ENCODE peak calls at places on chromosomes 13 and 19, in six cellular contexts. One of them, this sample, is unnamed. For H3K27me3, H3K4me1 and H3K9me3, the result is how much of the 10 kb centered on the place peaks cover.

GRCh38 chr19:13284929-13285928 is 135.0 kb downstream of the IER2 start:
- DNase-seq in CD4-positive, alpha-beta memory T cell: no peak
- DNase-seq in right atrium auricular region: no peak
- DNase-seq in psoas muscle: no peak
- DNase-seq in sigmoid colon: no peak
- DNase-seq in iPS DF 6.9: no peak
- DNase-seq in this sample: no peak

GRCh38 chr13:38637576-38637975 is 49.3 kb upstream of the FREM2 start:
- DNase-seq in psoas muscle: no peak
- DNase-seq in CD4-positive, alpha-beta memory T cell: no peak
- DNase-seq in right atrium auricular region: no peak
- DNase-seq in sigmoid colon: no peak
- DNase-seq in iPS DF 6.9: no peak
- DNase-seq in this sample: no peak

GRCh38 chr19:41785653-41786052 is 10.7 kb upstream of the CEACAM3 start:
- DNase-seq in psoas muscle: no peak
- DNase-seq in sigmoid colon: no peak
- DNase-seq in iPS DF 6.9: peak
- DNase-seq in CD4-positive, alpha-beta memory T cell: peak
- DNase-seq in right atrium auricular region: peak
- DNase-seq in this sample: no peak

GRCh38 chr19:8515317-8515716 is 1.4 kb upstream of the ZNF414 start:
- DNase-seq in psoas muscle: no peak
- DNase-seq in right atrium auricular region: no peak
- DNase-seq in iPS DF 6.9: no peak
- DNase-seq in sigmoid colon: no peak
- DNase-seq in CD4-positive, alpha-beta memory T cell: peak
- DNase-seq in this sample: no peak

GRCh38 chr19:5881543-5882299 is 11.4 kb upstream of the FUT5 start:
- DNase-seq in psoas muscle: peak
- DNase-seq in CD4-positive, alpha-beta memory T cell: no peak
- DNase-seq in sigmoid colon: no peak
- DNase-seq in right atrium auricular region: no peak
- DNase-seq in iPS DF 6.9: no peak
- DNase-seq in this sample: no peak

GRCh38 chr13:44249439-44249838 is 124.2 kb upstream of the SERP2 start:
- DNase-seq in CD4-positive, alpha-beta memory T cell: no peak
- DNase-seq in sigmoid colon: peak
- DNase-seq in right atrium auricular region: no peak
- DNase-seq in psoas muscle: peak
- DNase-seq in iPS DF 6.9: no peak
- DNase-seq in this sample: no peak

GRCh38 chr19:31498781-31499180 is 149.5 kb upstream of the TSHZ3 start:
- DNase-seq in CD4-positive, alpha-beta memory T cell: no peak
- DNase-seq in sigmoid colon: no peak
- DNase-seq in right atrium auricular region: peak
- DNase-seq in psoas muscle: no peak
- DNase-seq in iPS DF 6.9: no peak
- DNase-seq in this sample: no peak

GRCh38 chr13:99123101-99124045 is 77.3 kb upstream of the UBAC2 start:
- DNase-seq in iPS DF 6.9: no peak
- DNase-seq in psoas muscle: no peak
- DNase-seq in CD4-positive, alpha-beta memory T cell: no peak
- DNase-seq in right atrium auricular region: no peak
- DNase-seq in sigmoid colon: no peak
- DNase-seq in this sample: no peak

GRCh38 chr13:35891486-35891885 is 239.7 kb downstream of the DCLK1 start:
- DNase-seq in CD4-positive, alpha-beta memory T cell: no peak
- DNase-seq in right atrium auricular region: no peak
- DNase-seq in iPS DF 6.9: no peak
- DNase-seq in psoas muscle: no peak
- DNase-seq in sigmoid colon: no peak
- DNase-seq in this sample: no peak

GRCh38 chr13:30851697-30852096 is 54.4 kb upstream of the MEDAG start:
- DNase-seq in right atrium auricular region: no peak
- DNase-seq in CD4-positive, alpha-beta memory T cell: no peak
- DNase-seq in iPS DF 6.9: no peak
- DNase-seq in psoas muscle: no peak
- DNase-seq in sigmoid colon: no peak
- DNase-seq in this sample: no peak

GRCh38 chr19:15445807-15446376 is 3.9 kb downstream of the WIZ start:
- DNase-seq in right atrium auricular region: peak
- DNase-seq in iPS DF 6.9: no peak
- DNase-seq in psoas muscle: peak
- DNase-seq in sigmoid colon: no peak
- DNase-seq in CD4-positive, alpha-beta memory T cell: no peak
- DNase-seq in this sample: no peak

GRCh38 chr19:35240322-35240721 is 8.5 kb upstream of the LSR start:
- DNase-seq in right atrium auricular region: peak
- DNase-seq in sigmoid colon: no peak
- DNase-seq in CD4-positive, alpha-beta memory T cell: peak
- DNase-seq in psoas muscle: no peak
- DNase-seq in iPS DF 6.9: no peak
- DNase-seq in this sample: no peak

GRCh38 chr13:113879506-113880360 is 15.9 kb upstream of the GAS6 start:
- DNase-seq in CD4-positive, alpha-beta memory T cell: no peak
- DNase-seq in iPS DF 6.9: no peak
- DNase-seq in sigmoid colon: no peak
- DNase-seq in psoas muscle: no peak
- DNase-seq in right atrium auricular region: peak
- DNase-seq in this sample: no peak

GRCh38 chr19:30228726-30229523 is 143.3 kb upstream of the ZNF536 start:
- DNase-seq in sigmoid colon: peak
- DNase-seq in right atrium auricular region: no peak
- DNase-seq in CD4-positive, alpha-beta memory T cell: no peak
- DNase-seq in psoas muscle: no peak
- DNase-seq in iPS DF 6.9: no peak
- DNase-seq in this sample: no peak
- H3K27me3 ChIP-seq in sigmoid colon: under half
- H3K27me3 ChIP-seq in right atrium auricular region: under half
- H3K27me3 ChIP-seq in CD4-positive, alpha-beta memory T cell: under half
- H3K27me3 ChIP-seq in psoas muscle: under half
- H3K27me3 ChIP-seq in iPS DF 6.9: under half
- H3K27me3 ChIP-seq in this sample: under half

DNA sequence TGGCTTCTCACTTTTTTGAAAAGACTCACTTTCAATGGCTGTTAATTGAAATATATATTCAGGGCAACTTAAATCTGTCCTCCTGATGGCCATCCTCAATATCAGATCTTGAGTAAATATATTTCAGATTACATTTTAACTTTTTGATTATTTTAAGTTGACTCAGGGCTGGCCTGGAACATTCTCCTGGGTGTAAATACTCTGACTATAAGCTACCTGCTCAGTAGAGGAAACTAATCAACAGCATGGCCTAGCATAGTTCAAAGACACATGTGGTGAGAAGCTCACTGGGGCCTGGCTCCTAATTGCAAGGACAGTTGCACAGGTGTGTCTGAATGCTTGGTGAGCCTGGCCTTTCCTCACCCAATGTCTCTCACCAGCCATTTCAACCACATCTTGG is 5.5 kb upstream of the ZNF726 start:
- DNase-seq in psoas muscle: no peak
- DNase-seq in right atrium auricular region: no peak
- DNase-seq in CD4-positive, alpha-beta memory T cell: no peak
- DNase-seq in sigmoid colon: no peak
- DNase-seq in iPS DF 6.9: no peak
- DNase-seq in this sample: no peak
- H3K4me1 ChIP-seq in psoas muscle: under half
- H3K4me1 ChIP-seq in right atrium auricular region: under half
- H3K4me1 ChIP-seq in CD4-positive, alpha-beta memory T cell: under half
- H3K4me1 ChIP-seq in sigmoid colon: under half
- H3K4me1 ChIP-seq in iPS DF 6.9: under half
- H3K4me1 ChIP-seq in this sample: under half

DNA sequence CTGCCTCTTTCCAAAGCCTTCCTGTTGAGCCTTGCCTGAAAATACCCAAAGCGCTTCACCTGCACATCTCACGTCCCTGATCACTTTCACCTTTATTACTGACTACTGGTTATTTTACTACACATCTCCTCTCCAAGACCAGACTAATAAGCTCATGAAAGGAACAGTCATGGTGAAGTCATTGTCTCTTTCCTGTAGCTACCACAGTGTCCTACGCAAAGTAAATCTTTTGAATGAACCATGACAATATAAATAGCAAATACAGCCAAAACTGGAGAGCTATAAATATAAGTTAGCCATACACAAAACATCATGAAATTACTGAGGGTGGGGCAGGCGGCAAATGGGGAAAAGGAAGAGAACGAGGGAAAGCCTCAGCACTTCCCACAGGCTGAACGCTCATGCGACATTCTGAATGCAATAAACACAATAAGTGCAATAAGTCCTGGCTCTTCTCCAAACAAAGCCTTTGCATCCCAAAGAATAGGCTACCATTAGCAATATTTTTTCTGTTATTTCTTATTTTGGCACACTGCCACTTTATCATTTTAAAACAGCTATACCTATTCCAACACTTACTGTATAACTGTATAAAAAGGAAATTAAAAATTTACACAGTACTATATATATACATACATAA is 62.5 kb downstream of the TUBGCP3 start:
- DNase-seq in sigmoid colon: no peak
- DNase-seq in psoas muscle: no peak
- DNase-seq in right atrium auricular region: no peak
- DNase-seq in CD4-positive, alpha-beta memory T cell: no peak
- DNase-seq in iPS DF 6.9: no peak
- DNase-seq in this sample: no peak
- H3K9me3 ChIP-seq in sigmoid colon: under half
- H3K9me3 ChIP-seq in psoas muscle: under half
- H3K9me3 ChIP-seq in right atrium auricular region: under half
- H3K9me3 ChIP-seq in CD4-positive, alpha-beta memory T cell: under half
- H3K9me3 ChIP-seq in iPS DF 6.9: under half
- H3K9me3 ChIP-seq in this sample: under half

DNA sequence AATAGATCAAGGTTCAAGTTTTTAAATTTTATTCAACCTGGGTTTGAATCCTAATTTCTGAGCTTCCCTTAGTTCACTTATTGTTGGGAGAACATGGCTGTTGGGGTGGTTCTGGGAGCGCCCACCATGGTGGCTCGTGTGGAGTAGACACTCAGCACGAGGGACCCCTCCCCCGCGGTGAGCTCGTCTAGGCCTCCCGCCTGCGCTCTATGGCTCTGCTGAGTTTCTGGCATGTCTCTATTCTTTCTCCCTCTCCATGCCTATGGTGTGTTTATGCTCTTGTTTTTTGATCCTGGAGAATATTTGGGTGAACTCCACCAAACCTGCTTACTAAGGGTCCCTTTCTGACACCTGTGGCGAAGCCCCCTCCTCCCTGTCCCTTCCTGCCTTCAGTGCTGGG is 1.6 kb upstream of the EPN1 start:
- DNase-seq in sigmoid colon: no peak
- DNase-seq in iPS DF 6.9: no peak
- DNase-seq in CD4-positive, alpha-beta memory T cell: peak
- DNase-seq in psoas muscle: no peak
- DNase-seq in right atrium auricular region: no peak
- DNase-seq in this sample: no peak
- H3K27me3 ChIP-seq in sigmoid colon: under half
- H3K27me3 ChIP-seq in iPS DF 6.9: under half
- H3K27me3 ChIP-seq in CD4-positive, alpha-beta memory T cell: under half
- H3K27me3 ChIP-seq in psoas muscle: under half
- H3K27me3 ChIP-seq in right atrium auricular region: under half
- H3K27me3 ChIP-seq in this sample: under half

GRCh38 chr13:21014666-21015170 is 46.7 kb downstream of the LATS2 start:
- DNase-seq in right atrium auricular region: no peak
- DNase-seq in CD4-positive, alpha-beta memory T cell: no peak
- DNase-seq in psoas muscle: peak
- DNase-seq in iPS DF 6.9: no peak
- DNase-seq in sigmoid colon: peak
- DNase-seq in this sample: no peak
- H3K4me1 ChIP-seq in right atrium auricular region: half or more
- H3K4me1 ChIP-seq in CD4-positive, alpha-beta memory T cell: under half
- H3K4me1 ChIP-seq in psoas muscle: half or more
- H3K4me1 ChIP-seq in iPS DF 6.9: under half
- H3K4me1 ChIP-seq in sigmoid colon: half or more
- H3K4me1 ChIP-seq in this sample: half or more

DNA sequence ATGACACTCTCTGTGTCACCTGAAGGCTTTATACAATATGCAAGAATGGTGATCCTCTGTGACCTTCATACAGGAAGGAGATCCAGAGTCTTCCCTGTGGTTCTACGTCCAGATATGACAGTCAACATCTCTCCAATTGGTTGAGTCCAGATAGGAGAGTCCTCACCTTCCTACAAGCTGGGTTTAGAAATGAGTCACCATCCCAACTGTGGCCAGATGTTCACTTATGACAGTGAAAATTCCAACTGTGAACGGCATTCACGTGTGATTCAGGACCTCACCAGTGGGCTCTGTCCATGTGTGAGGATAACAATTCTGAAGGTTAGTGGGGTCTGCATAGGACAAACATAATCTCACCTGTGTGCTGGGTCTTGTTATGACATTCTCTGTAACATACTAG is 52.5 kb upstream of the ZNF728 start:
- DNase-seq in sigmoid colon: no peak
- DNase-seq in iPS DF 6.9: no peak
- DNase-seq in psoas muscle: no peak
- DNase-seq in right atrium auricular region: no peak
- DNase-seq in CD4-positive, alpha-beta memory T cell: no peak
- DNase-seq in this sample: no peak
- H3K9me3 ChIP-seq in sigmoid colon: under half
- H3K9me3 ChIP-seq in iPS DF 6.9: under half
- H3K9me3 ChIP-seq in psoas muscle: under half
- H3K9me3 ChIP-seq in right atrium auricular region: under half
- H3K9me3 ChIP-seq in CD4-positive, alpha-beta memory T cell: under half
- H3K9me3 ChIP-seq in this sample: under half

DNA sequence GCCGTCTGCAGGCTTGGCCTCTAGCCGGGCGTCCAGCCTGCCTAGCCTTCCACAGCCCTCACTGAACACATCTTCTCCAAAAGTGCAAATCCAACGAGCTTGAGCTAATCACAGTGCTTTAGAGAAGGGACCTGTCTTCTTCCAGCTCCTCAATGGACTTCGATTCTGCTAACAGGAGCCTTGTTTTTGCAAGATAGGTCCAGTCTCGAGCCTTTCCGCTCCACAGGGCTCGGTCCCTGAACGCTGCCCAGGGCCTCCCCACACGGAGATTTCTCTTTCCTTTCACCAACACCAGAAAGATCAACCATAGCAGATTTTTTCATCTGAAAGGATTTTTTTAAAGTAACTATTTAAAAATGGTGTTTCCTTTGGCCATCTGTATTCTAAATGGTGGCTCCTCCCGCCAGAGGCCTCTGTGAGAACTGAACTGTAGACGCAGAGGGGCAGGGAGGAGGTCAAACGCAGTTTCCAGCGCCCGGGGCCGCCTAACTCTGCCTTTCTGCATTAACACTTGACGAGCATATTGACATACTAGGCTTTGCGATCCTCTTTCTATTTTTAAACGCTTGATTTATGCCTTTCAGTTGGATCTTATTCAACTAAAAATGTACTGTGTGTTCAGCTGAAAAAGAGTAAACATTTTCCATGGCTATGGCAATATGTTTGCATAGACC is 74.5 kb downstream of the SPACA7 start:
- DNase-seq in CD4-positive, alpha-beta memory T cell: no peak
- DNase-seq in right atrium auricular region: no peak
- DNase-seq in iPS DF 6.9: no peak
- DNase-seq in psoas muscle: peak
- DNase-seq in sigmoid colon: no peak
- DNase-seq in this sample: no peak
- H3K27me3 ChIP-seq in CD4-positive, alpha-beta memory T cell: under half
- H3K27me3 ChIP-seq in right atrium auricular region: under half
- H3K27me3 ChIP-seq in iPS DF 6.9: under half
- H3K27me3 ChIP-seq in psoas muscle: under half
- H3K27me3 ChIP-seq in sigmoid colon: under half
- H3K27me3 ChIP-seq in this sample: under half

GRCh38 chr13:73996569-73996968 is 137.6 kb downstream of the KLF12 start:
- DNase-seq in iPS DF 6.9: no peak
- DNase-seq in psoas muscle: no peak
- DNase-seq in sigmoid colon: no peak
- DNase-seq in right atrium auricular region: no peak
- DNase-seq in CD4-positive, alpha-beta memory T cell: no peak
- DNase-seq in this sample: no peak
- H3K4me1 ChIP-seq in iPS DF 6.9: under half
- H3K4me1 ChIP-seq in psoas muscle: under half
- H3K4me1 ChIP-seq in sigmoid colon: under half
- H3K4me1 ChIP-seq in right atrium auricular region: under half
- H3K4me1 ChIP-seq in CD4-positive, alpha-beta memory T cell: under half
- H3K4me1 ChIP-seq in this sample: under half

This sample was measured in thoracic aorta.